ENCODE peak calls at places on chromosomes 6 and 20, in nine cellular contexts. One of them, this sample, is unnamed.

GRCh38 chr6:121934461-121934860 is 465.0 kb upstream of the HSF2 start:
- DNase-seq in cardiac muscle cell: no peak
- DNase-seq in ascending aorta: no peak
- DNase-seq in fibroblast of villous mesenchyme: peak
- DNase-seq in dorsolateral prefrontal cortex: no peak
- DNase-seq in B cell: no peak
- DNase-seq in CD8-positive, alpha-beta T cell: no peak
- DNase-seq in sigmoid colon: no peak
- DNase-seq in upper lobe of right lung: no peak
- DNase-seq in this sample: no peak

GRCh38 chr6:43856005-43856765 is 86.2 kb downstream of the VEGFA start:
- DNase-seq in cardiac muscle cell: peak
- DNase-seq in ascending aorta: no peak
- DNase-seq in fibroblast of villous mesenchyme: peak
- DNase-seq in dorsolateral prefrontal cortex: no peak
- DNase-seq in B cell: no peak
- DNase-seq in CD8-positive, alpha-beta T cell: no peak
- DNase-seq in sigmoid colon: no peak
- DNase-seq in upper lobe of right lung: peak
- DNase-seq in this sample: no peak

GRCh38 chr6:44625996-44626395 is 238.5 kb downstream of the CDC5L start:
- DNase-seq in cardiac muscle cell: no peak
- DNase-seq in ascending aorta: no peak
- DNase-seq in fibroblast of villous mesenchyme: no peak
- DNase-seq in dorsolateral prefrontal cortex: no peak
- DNase-seq in B cell: no peak
- DNase-seq in CD8-positive, alpha-beta T cell: no peak
- DNase-seq in sigmoid colon: no peak
- DNase-seq in upper lobe of right lung: no peak
- DNase-seq in this sample: no peak

GRCh38 chr20:49956689-49957443 is 20.7 kb downstream of the RNF114 start:
- DNase-seq in cardiac muscle cell: no peak
- DNase-seq in ascending aorta: no peak
- DNase-seq in fibroblast of villous mesenchyme: no peak
- DNase-seq in dorsolateral prefrontal cortex: peak
- DNase-seq in B cell: no peak
- DNase-seq in CD8-positive, alpha-beta T cell: no peak
- DNase-seq in sigmoid colon: peak
- DNase-seq in upper lobe of right lung: no peak
- DNase-seq in this sample: no peak

GRCh38 chr6:140203611-140204553 is 829.4 kb upstream of the CITED2 start:
- DNase-seq in cardiac muscle cell: peak
- DNase-seq in ascending aorta: no peak
- DNase-seq in fibroblast of villous mesenchyme: peak
- DNase-seq in dorsolateral prefrontal cortex: no peak
- DNase-seq in B cell: no peak
- DNase-seq in CD8-positive, alpha-beta T cell: no peak
- DNase-seq in sigmoid colon: no peak
- DNase-seq in upper lobe of right lung: no peak
- DNase-seq in this sample: no peak

GRCh38 chr6:1070085-1070521 is 241.8 kb upstream of the FOXQ1 start:
- DNase-seq in cardiac muscle cell: peak
- DNase-seq in ascending aorta: no peak
- DNase-seq in fibroblast of villous mesenchyme: peak
- DNase-seq in dorsolateral prefrontal cortex: no peak
- DNase-seq in B cell: no peak
- DNase-seq in CD8-positive, alpha-beta T cell: no peak
- DNase-seq in sigmoid colon: no peak
- DNase-seq in upper lobe of right lung: no peak
- DNase-seq in this sample: no peak

GRCh38 chr6:85006362-85006761 is 242.0 kb upstream of the TBX18 start:
- DNase-seq in cardiac muscle cell: no peak
- DNase-seq in ascending aorta: no peak
- DNase-seq in fibroblast of villous mesenchyme: peak
- DNase-seq in dorsolateral prefrontal cortex: no peak
- DNase-seq in B cell: no peak
- DNase-seq in CD8-positive, alpha-beta T cell: no peak
- DNase-seq in sigmoid colon: no peak
- DNase-seq in upper lobe of right lung: no peak
- DNase-seq in this sample: no peak

GRCh38 chr6:36171573-36171972 is 25.0 kb upstream of the BRPF3 start:
- DNase-seq in cardiac muscle cell: no peak
- DNase-seq in ascending aorta: no peak
- DNase-seq in fibroblast of villous mesenchyme: no peak
- DNase-seq in dorsolateral prefrontal cortex: no peak
- DNase-seq in B cell: no peak
- DNase-seq in CD8-positive, alpha-beta T cell: no peak
- DNase-seq in sigmoid colon: no peak
- DNase-seq in upper lobe of right lung: no peak
- DNase-seq in this sample: peak

GRCh38 chr20:51961964-51962761 is 159.8 kb upstream of the SALL4 start:
- DNase-seq in cardiac muscle cell: no peak
- DNase-seq in ascending aorta: no peak
- DNase-seq in fibroblast of villous mesenchyme: no peak
- DNase-seq in dorsolateral prefrontal cortex: no peak
- DNase-seq in B cell: no peak
- DNase-seq in CD8-positive, alpha-beta T cell: no peak
- DNase-seq in sigmoid colon: no peak
- DNase-seq in upper lobe of right lung: no peak
- DNase-seq in this sample: no peak

GRCh38 chr6:32460528-32460927 is 20.8 kb downstream of the HLA-DRA start:
- DNase-seq in cardiac muscle cell: no peak
- DNase-seq in ascending aorta: no peak
- DNase-seq in fibroblast of villous mesenchyme: no peak
- DNase-seq in dorsolateral prefrontal cortex: no peak
- DNase-seq in B cell: no peak
- DNase-seq in CD8-positive, alpha-beta T cell: no peak
- DNase-seq in sigmoid colon: no peak
- DNase-seq in upper lobe of right lung: no peak
- DNase-seq in this sample: no peak
- TF ChIP-seq CTCF in cardiac muscle cell: no peak
- TF ChIP-seq CTCF in ascending aorta: no peak
- TF ChIP-seq CTCF in fibroblast of villous mesenchyme: no peak
- TF ChIP-seq CTCF in dorsolateral prefrontal cortex: no peak
- TF ChIP-seq CTCF in B cell: no peak
- TF ChIP-seq CTCF in CD8-positive, alpha-beta T cell: no peak
- TF ChIP-seq CTCF in sigmoid colon: no peak
- TF ChIP-seq CTCF in upper lobe of right lung: peak
- TF ChIP-seq CTCF in this sample: no peak

DNA sequence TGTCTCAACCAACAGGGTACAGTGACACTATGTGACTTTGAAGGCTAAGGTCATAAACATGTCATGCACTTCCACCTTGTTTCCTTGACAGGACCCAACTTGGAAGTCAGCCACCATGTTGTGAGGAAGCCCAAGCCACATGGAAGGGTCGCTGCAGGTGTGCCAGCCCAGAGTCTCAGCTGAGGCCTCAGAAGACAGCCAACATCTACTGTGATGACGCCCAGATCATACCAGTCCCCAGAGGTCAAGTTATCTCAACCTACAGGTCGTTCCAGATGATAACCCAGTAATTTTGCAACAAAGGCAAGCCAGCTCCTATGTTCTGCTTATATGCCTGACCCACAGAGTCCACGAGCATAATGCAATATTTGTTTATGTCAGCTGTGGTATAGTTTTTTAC is 376.0 kb upstream of the AGPAT4 start:
- DNase-seq in cardiac muscle cell: no peak
- DNase-seq in ascending aorta: no peak
- DNase-seq in fibroblast of villous mesenchyme: no peak
- DNase-seq in dorsolateral prefrontal cortex: no peak
- DNase-seq in B cell: no peak
- DNase-seq in CD8-positive, alpha-beta T cell: no peak
- DNase-seq in sigmoid colon: no peak
- DNase-seq in upper lobe of right lung: no peak
- DNase-seq in this sample: no peak
- TF ChIP-seq CTCF in cardiac muscle cell: no peak
- TF ChIP-seq CTCF in ascending aorta: no peak
- TF ChIP-seq CTCF in fibroblast of villous mesenchyme: no peak
- TF ChIP-seq CTCF in dorsolateral prefrontal cortex: no peak
- TF ChIP-seq CTCF in B cell: no peak
- TF ChIP-seq CTCF in CD8-positive, alpha-beta T cell: no peak
- TF ChIP-seq CTCF in sigmoid colon: no peak
- TF ChIP-seq CTCF in upper lobe of right lung: no peak
- TF ChIP-seq CTCF in this sample: no peak

GRCh38 chr6:88165877-88166492 is at the start of gene CNR1:
- DNase-seq in cardiac muscle cell: peak
- DNase-seq in ascending aorta: no peak
- DNase-seq in fibroblast of villous mesenchyme: peak
- DNase-seq in dorsolateral prefrontal cortex: no peak
- DNase-seq in B cell: no peak
- DNase-seq in CD8-positive, alpha-beta T cell: no peak
- DNase-seq in sigmoid colon: peak
- DNase-seq in upper lobe of right lung: peak
- DNase-seq in this sample: peak
- TF ChIP-seq CTCF in cardiac muscle cell: no peak
- TF ChIP-seq CTCF in ascending aorta: no peak
- TF ChIP-seq CTCF in fibroblast of villous mesenchyme: no peak
- TF ChIP-seq CTCF in dorsolateral prefrontal cortex: no peak
- TF ChIP-seq CTCF in B cell: no peak
- TF ChIP-seq CTCF in CD8-positive, alpha-beta T cell: no peak
- TF ChIP-seq CTCF in sigmoid colon: no peak
- TF ChIP-seq CTCF in upper lobe of right lung: peak
- TF ChIP-seq CTCF in this sample: no peak

GRCh38 chr6:38493929-38494547 is 145.7 kb downstream of the BTBD9 start:
- DNase-seq in cardiac muscle cell: peak
- DNase-seq in ascending aorta: no peak
- DNase-seq in fibroblast of villous mesenchyme: peak
- DNase-seq in dorsolateral prefrontal cortex: peak
- DNase-seq in B cell: peak
- DNase-seq in CD8-positive, alpha-beta T cell: peak
- DNase-seq in sigmoid colon: peak
- DNase-seq in upper lobe of right lung: no peak
- DNase-seq in this sample: peak

GRCh38 chr6:38492031-38492430 is 147.7 kb downstream of the BTBD9 start:
- DNase-seq in cardiac muscle cell: no peak
- DNase-seq in ascending aorta: no peak
- DNase-seq in fibroblast of villous mesenchyme: no peak
- DNase-seq in dorsolateral prefrontal cortex: no peak
- DNase-seq in B cell: no peak
- DNase-seq in CD8-positive, alpha-beta T cell: no peak
- DNase-seq in sigmoid colon: no peak
- DNase-seq in upper lobe of right lung: no peak
- DNase-seq in this sample: no peak

GRCh38 chr6:38487423-38487822 is 152.3 kb downstream of the BTBD9 start:
- DNase-seq in cardiac muscle cell: no peak
- DNase-seq in ascending aorta: no peak
- DNase-seq in fibroblast of villous mesenchyme: no peak
- DNase-seq in dorsolateral prefrontal cortex: no peak
- DNase-seq in B cell: no peak
- DNase-seq in CD8-positive, alpha-beta T cell: no peak
- DNase-seq in sigmoid colon: no peak
- DNase-seq in upper lobe of right lung: no peak
- DNase-seq in this sample: no peak

GRCh38 chr6:38488876-38489275 is 150.9 kb downstream of the BTBD9 start:
- DNase-seq in cardiac muscle cell: no peak
- DNase-seq in ascending aorta: no peak
- DNase-seq in fibroblast of villous mesenchyme: no peak
- DNase-seq in dorsolateral prefrontal cortex: no peak
- DNase-seq in B cell: no peak
- DNase-seq in CD8-positive, alpha-beta T cell: no peak
- DNase-seq in sigmoid colon: no peak
- DNase-seq in upper lobe of right lung: no peak
- DNase-seq in this sample: no peak

DNA sequence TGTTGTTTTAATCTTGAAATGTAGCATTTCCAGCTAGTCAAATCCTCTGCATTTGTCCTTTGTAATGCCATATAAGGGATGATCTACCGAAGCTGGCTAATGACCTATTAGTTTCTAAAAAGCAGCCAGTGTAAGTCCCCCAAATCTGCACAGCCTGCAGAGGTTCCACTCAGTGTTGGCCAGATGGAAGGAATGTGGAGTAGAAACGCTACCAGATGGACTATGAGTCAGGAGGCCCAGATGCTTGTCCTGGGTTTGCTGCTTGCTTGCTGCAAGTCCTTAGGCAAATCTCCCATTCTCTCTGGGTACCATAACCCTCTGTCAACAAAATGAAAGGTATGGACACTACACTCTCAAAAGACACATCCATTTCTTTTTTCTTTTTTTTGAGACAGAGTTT is 149.8 kb downstream of the BTBD9 start:
- DNase-seq in cardiac muscle cell: peak
- DNase-seq in ascending aorta: no peak
- DNase-seq in fibroblast of villous mesenchyme: peak
- DNase-seq in dorsolateral prefrontal cortex: no peak
- DNase-seq in B cell: no peak
- DNase-seq in CD8-positive, alpha-beta T cell: no peak
- DNase-seq in sigmoid colon: no peak
- DNase-seq in upper lobe of right lung: no peak
- DNase-seq in this sample: no peak
- TF ChIP-seq CTCF in cardiac muscle cell: no peak
- TF ChIP-seq CTCF in ascending aorta: no peak
- TF ChIP-seq CTCF in fibroblast of villous mesenchyme: no peak
- TF ChIP-seq CTCF in dorsolateral prefrontal cortex: no peak
- TF ChIP-seq CTCF in B cell: no peak
- TF ChIP-seq CTCF in CD8-positive, alpha-beta T cell: no peak
- TF ChIP-seq CTCF in sigmoid colon: no peak
- TF ChIP-seq CTCF in upper lobe of right lung: no peak
- TF ChIP-seq CTCF in this sample: no peak

GRCh38 chr6:27332692-27333641 is 20.9 kb upstream of the POM121L2 start:
- DNase-seq in cardiac muscle cell: peak
- DNase-seq in ascending aorta: no peak
- DNase-seq in fibroblast of villous mesenchyme: peak
- DNase-seq in dorsolateral prefrontal cortex: no peak
- DNase-seq in B cell: no peak
- DNase-seq in CD8-positive, alpha-beta T cell: peak
- DNase-seq in sigmoid colon: no peak
- DNase-seq in upper lobe of right lung: no peak
- DNase-seq in this sample: peak
- TF ChIP-seq CTCF in cardiac muscle cell: no peak
- TF ChIP-seq CTCF in ascending aorta: no peak
- TF ChIP-seq CTCF in fibroblast of villous mesenchyme: no peak
- TF ChIP-seq CTCF in dorsolateral prefrontal cortex: no peak
- TF ChIP-seq CTCF in B cell: no peak
- TF ChIP-seq CTCF in CD8-positive, alpha-beta T cell: no peak
- TF ChIP-seq CTCF in sigmoid colon: no peak
- TF ChIP-seq CTCF in upper lobe of right lung: no peak
- TF ChIP-seq CTCF in this sample: no peak

GRCh38 chr6:112877134-112878100 is 530.3 kb downstream of the RFPL4B start:
- DNase-seq in cardiac muscle cell: peak
- DNase-seq in ascending aorta: no peak
- DNase-seq in fibroblast of villous mesenchyme: peak
- DNase-seq in dorsolateral prefrontal cortex: no peak
- DNase-seq in B cell: no peak
- DNase-seq in CD8-positive, alpha-beta T cell: no peak
- DNase-seq in sigmoid colon: no peak
- DNase-seq in upper lobe of right lung: no peak
- DNase-seq in this sample: no peak
- TF ChIP-seq CTCF in cardiac muscle cell: peak
- TF ChIP-seq CTCF in ascending aorta: no peak
- TF ChIP-seq CTCF in fibroblast of villous mesenchyme: peak
- TF ChIP-seq CTCF in dorsolateral prefrontal cortex: peak
- TF ChIP-seq CTCF in B cell: no peak
- TF ChIP-seq CTCF in CD8-positive, alpha-beta T cell: no peak
- TF ChIP-seq CTCF in sigmoid colon: no peak
- TF ChIP-seq CTCF in upper lobe of right lung: no peak
- TF ChIP-seq CTCF in this sample: no peak